ENCODE peak calls at places on chromosomes 12 and 14, in ten cellular contexts. F, O, R, M, W, E, K, Y, A and J are unnamed samples.

GRCh38 chr12:61043838-61044237 is 1216.4 kb upstream of the USP15 start:
- DNase-seq in F (no peak), O (no peak), R (no peak), M (no peak), W (no peak), E (no peak), K (no peak), Y (no peak), A (no peak), J (no peak)

GRCh38 chr14:34930591-34931069 is 52.2 kb upstream of the SRP54 start:
- DNase-seq in F (no peak), O (no peak), R (no peak), M (no peak), W (no peak), E (no peak), K (no peak), Y (no peak), A (no peak), J (no peak)

GRCh38 chr12:118312578-118312977 is 60.1 kb downstream of the TAOK3 start:
- DNase-seq in F (no peak), O (no peak), R (no peak), M (no peak), W (no peak), E (no peak), K (no peak), Y (no peak), A (no peak), J (no peak)

GRCh38 chr12:16492820-16493797 is 112.9 kb downstream of the LMO3 start:
- DNase-seq in F (no peak), O (no peak), R (no peak), M (no peak), W (no peak), E (no peak), K (no peak), Y (no peak), A (no peak), J (no peak)

GRCh38 chr12:5407457-5407856 is 24.5 kb upstream of the NTF3 start:
- DNase-seq in F (no peak), O (no peak), R (no peak), M (no peak), W (peak; percentile 65), E (no peak), K (peak; percentile 1), Y (no peak), A (no peak), J (no peak)

GRCh38 chr12:93737457-93738198 is 60.5 kb downstream of the CRADD start:
- DNase-seq in F (no peak), O (no peak), R (no peak), M (no peak), W (no peak), E (no peak), K (no peak), Y (no peak), A (no peak), J (no peak)

GRCh38 chr12:14567311-14568195 is at the start of gene PLBD1:
- DNase-seq in F (peak; percentile 85), O (peak; percentile 92), R (peak; percentile 91), M (peak; percentile 71), W (no peak), E (peak; percentile 77), K (peak; percentile 39), Y (peak; percentile 7), A (peak; percentile 77), J (peak; percentile 43)

GRCh38 chr12:119956047-119956446 is 33.0 kb upstream of the BICDL1 start:
- DNase-seq in F (no peak), O (no peak), R (no peak), M (no peak), W (no peak), E (peak; percentile 5), K (no peak), Y (no peak), A (no peak), J (no peak)

GRCh38 chr12:123250471-123251383 is 17.5 kb downstream of the MTRFR start:
- DNase-seq in F (peak; percentile 83), O (no peak), R (peak; percentile 83), M (no peak), W (no peak), E (no peak), K (no peak), Y (peak; percentile 56), A (no peak), J (no peak)

GRCh38 chr12:67394600-67394999 is 125.4 kb downstream of the CAND1 start:
- DNase-seq in F (peak; percentile 61), O (peak; percentile 80), R (peak; percentile 78), M (no peak), W (peak; percentile 57), E (peak; percentile 68), K (no peak), Y (no peak), A (peak; percentile 68), J (no peak)

GRCh38 chr12:52351196-52352059 is 15.9 kb downstream of the KRT85 start:
- DNase-seq in F (no peak), O (no peak), R (peak; percentile 68), M (no peak), W (no peak), E (no peak), K (no peak), Y (no peak), A (no peak), J (no peak)

GRCh38 chr14:22978873-22979671 is 3.3 kb downstream of the AJUBA start:
- DNase-seq in F (no peak), O (no peak), R (no peak), M (peak; percentile 81), W (no peak), E (no peak), K (no peak), Y (no peak), A (no peak), J (no peak)
- H3K27ac ChIP-seq in F (peak overlapping the region; percentile 8), O (peak overlapping the region; percentile 33), R (peak overlapping the region; percentile 84), M (peak overlapping the region; percentile 86), W (peak overlapping the region; percentile 81), E (peak overlapping the region; percentile 99), K (peak overlapping the region; percentile 95), Y (peak overlapping the region; percentile 82), A (no peak overlapping the region), J (no peak overlapping the region)

GRCh38 chr12:59452259-59452658 is 143.6 kb upstream of the SLC16A7 start:
- DNase-seq in F (no peak), O (no peak), R (no peak), M (no peak), W (peak; percentile 85), E (peak; percentile 64), K (no peak), Y (no peak), A (no peak), J (no peak)

GRCh38 chr12:59453461-59453860 is 142.4 kb upstream of the SLC16A7 start:
- DNase-seq in F (no peak), O (no peak), R (no peak), M (no peak), W (no peak), E (no peak), K (no peak), Y (no peak), A (no peak), J (no peak)

GRCh38 chr12:59452746-59453145 is 143.1 kb upstream of the SLC16A7 start:
- DNase-seq in F (no peak), O (no peak), R (no peak), M (no peak), W (peak; percentile 26), E (peak; percentile 40), K (no peak), Y (no peak), A (no peak), J (no peak)
- H3K27ac ChIP-seq in F (no peak overlapping the region), O (no peak overlapping the region), R (peak overlapping the region; percentile 47), M (no peak overlapping the region), W (no peak overlapping the region), E (no peak overlapping the region), K (no peak overlapping the region), Y (no peak overlapping the region), A (no peak overlapping the region), J (no peak overlapping the region)

DNA sequence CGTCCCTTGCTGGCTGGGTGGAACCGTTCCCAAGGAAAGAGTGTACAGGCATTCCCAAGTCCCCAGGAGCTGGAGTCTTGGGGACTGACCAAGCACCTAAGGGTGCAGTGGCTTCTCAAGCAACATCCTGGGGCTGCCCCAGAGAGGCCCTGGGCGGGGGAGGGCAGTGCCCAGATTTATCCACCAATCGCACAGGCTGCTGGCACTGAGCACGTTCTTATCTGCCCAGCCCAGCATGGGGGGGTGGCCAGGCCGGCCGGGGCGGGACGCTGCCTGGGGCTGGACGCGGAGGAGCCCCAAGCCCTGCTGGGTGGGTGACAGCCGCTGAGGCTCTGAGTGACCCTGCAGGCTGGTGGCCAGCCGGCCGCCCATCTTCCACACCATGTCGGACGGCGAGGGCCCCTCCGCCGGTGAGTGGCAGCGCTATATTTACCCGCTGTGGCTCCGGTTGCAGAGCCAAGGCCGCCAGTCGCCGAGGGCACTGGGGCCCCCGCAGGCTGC is 53.4 kb downstream of the CYP46A1 start:
- DNase-seq in F (no peak), O (peak; percentile 92), R (peak; percentile 84), M (no peak), W (no peak), E (no peak), K (no peak), Y (no peak), A (peak; percentile 59), J (no peak)
- H3K27ac ChIP-seq in F (no peak overlapping the region), O (peak overlapping the region; percentile 59), R (peak overlapping the region; percentile 58), M (no peak overlapping the region), W (no peak overlapping the region), E (peak overlapping the region; percentile 42), K (no peak overlapping the region), Y (no peak overlapping the region), A (peak overlapping the region; percentile 73), J (peak overlapping the region; percentile 13)

GRCh38 chr12:29961231-29961630 is 177.5 kb upstream of the TMTC1 start:
- DNase-seq in F (no peak), O (no peak), R (no peak), M (no peak), W (peak; percentile 5), E (peak; percentile 7), K (no peak), Y (no peak), A (no peak), J (no peak)

GRCh38 chr12:29960113-29960512 is 176.4 kb upstream of the TMTC1 start:
- DNase-seq in F (no peak), O (no peak), R (no peak), M (no peak), W (no peak), E (peak; percentile 32), K (no peak), Y (no peak), A (no peak), J (no peak)

GRCh38 chr12:29957835-29958234 is 174.1 kb upstream of the TMTC1 start:
- DNase-seq in F (no peak), O (no peak), R (no peak), M (no peak), W (peak; percentile 2), E (no peak), K (no peak), Y (no peak), A (no peak), J (no peak)

DNA sequence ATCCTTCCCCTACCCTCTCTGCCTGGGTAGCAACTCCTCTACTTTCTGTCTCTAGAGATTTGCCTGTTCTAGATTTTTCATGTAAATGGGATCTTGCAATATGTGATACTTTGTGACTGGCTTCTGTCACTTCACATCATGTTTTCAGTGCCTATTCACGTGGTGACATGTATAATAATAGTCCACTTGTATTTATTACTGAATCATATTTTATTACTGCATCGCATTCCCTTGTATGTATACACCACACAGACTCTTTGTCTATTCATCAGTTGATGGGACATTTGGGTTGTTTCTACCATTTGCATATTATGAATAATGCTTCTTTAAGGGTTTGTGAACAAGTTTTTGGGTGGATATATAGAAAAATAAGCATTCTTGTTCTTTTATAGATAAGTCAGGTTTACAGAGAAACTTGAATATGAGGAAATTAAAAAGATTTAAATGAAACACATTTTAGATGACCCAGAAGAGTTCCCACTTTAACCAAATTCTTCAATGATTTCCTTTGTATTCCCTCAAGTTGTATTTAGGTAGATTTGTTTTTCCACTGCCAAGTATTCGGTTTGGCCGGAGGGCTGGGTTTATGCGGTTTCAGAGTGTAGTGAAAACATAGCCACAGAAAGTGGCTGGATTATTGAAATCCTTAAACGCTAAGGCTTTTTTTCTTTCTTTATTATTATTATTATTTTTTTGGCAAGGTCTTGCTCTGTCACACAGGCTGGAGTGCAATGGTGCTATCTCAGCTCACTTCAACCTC is 178.7 kb upstream of the TMTC1 start:
- DNase-seq in F (no peak), O (no peak), R (no peak), M (no peak), W (no peak), E (no peak), K (no peak), Y (no peak), A (no peak), J (no peak)
- H3K27ac ChIP-seq in F (no peak overlapping the region), O (no peak overlapping the region), R (no peak overlapping the region), M (no peak overlapping the region), W (no peak overlapping the region), E (no peak overlapping the region), K (no peak overlapping the region), Y (no peak overlapping the region), A (no peak overlapping the region), J (no peak overlapping the region)